ENCODE peak calls at places on chromosomes 2 and 18, in eight cellular contexts. P, H, G, S, T, J, D and E are unnamed samples.

GRCh38 chr2:144334551-144334950 is 185.4 kb downstream of the ZEB2 start:
- DNase-seq in P (no peak), H (no peak), G (no peak), S (no peak), T (no peak), J (peak; percentile 14), D (no peak), E (no peak)

GRCh38 chr2:31859959-31860358 is 150.8 kb downstream of the MEMO1 start:
- DNase-seq in P (no peak), H (no peak), G (no peak), S (no peak), T (no peak), J (no peak), D (no peak), E (no peak)

GRCh38 chr18:35582899-35583558 is 1.5 kb downstream of the GALNT1 start:
- DNase-seq in P (no peak), H (peak; percentile 14), G (no peak), S (no peak), T (no peak), J (peak; percentile 25), D (no peak), E (no peak)

GRCh38 chr2:10835052-10835970 is 22.7 kb upstream of the PDIA6 start:
- DNase-seq in P (peak; percentile 78), H (peak; percentile 69), G (peak; percentile 75), S (peak; percentile 72), T (peak; percentile 30), J (peak; percentile 33), D (no peak), E (no peak)

GRCh38 chr2:20650412-20650879 is 452 bp downstream of the HS1BP3 start:
- DNase-seq in P (no peak), H (peak; percentile 50), G (peak; percentile 35), S (no peak), T (no peak), J (peak; percentile 54), D (no peak), E (no peak)

GRCh38 chr2:198615972-198616371 is 811.6 kb downstream of the PLCL1 start:
- DNase-seq in P (no peak), H (no peak), G (no peak), S (no peak), T (no peak), J (no peak), D (peak; percentile 11), E (no peak)

GRCh38 chr18:62606106-62606505 is 83.3 kb downstream of the ZCCHC2 start:
- DNase-seq in P (peak; percentile 40), H (no peak), G (no peak), S (no peak), T (no peak), J (peak; percentile 21), D (no peak), E (no peak)

GRCh38 chr18:24674236-24675004 is 214.0 kb downstream of the HRH4 start:
- DNase-seq in P (no peak), H (no peak), G (no peak), S (no peak), T (no peak), J (no peak), D (no peak), E (no peak)